ENCODE peak calls at places on chromosome 6, in four cellular contexts. W is cardiac fibroblast, D is heart right ventricle, S is PC-3. F is an unnamed sample.

GRCh38 chr6:79586548-79586947 is 44.6 kb upstream of the SH3BGRL2 start:
- DNase-seq in W (peak), S (peak), D (no peak), F (peak)

GRCh38 chr6:13505345-13505734 is 17.9 kb upstream of the GFOD1 start:
- DNase-seq in D (no peak), S (no peak), W (no peak), F (no peak)

GRCh38 chr6:130223508-130223907 is 757 bp upstream of the SAMD3 start:
- DNase-seq in W (no peak), D (no peak), S (no peak), F (peak)

GRCh38 chr6:129416337-129416990 is 293.5 kb downstream of the ARHGAP18 start:
- DNase-seq in W (no peak), D (peak), S (no peak), F (no peak)

GRCh38 chr6:14074723-14075503 is 42.7 kb upstream of the CD83 start:
- DNase-seq in W (peak), S (peak), D (peak), F (peak)

GRCh38 chr6:131250121-131250520 is 114.9 kb downstream of the AKAP7 start:
- DNase-seq in S (peak), W (peak), D (peak), F (peak)

GRCh38 chr6:91483415-91483814 is 896.5 kb upstream of the MAP3K7 start:
- DNase-seq in W (no peak), S (no peak), D (no peak), F (no peak)

GRCh38 chr6:52389626-52390360 is 27.8 kb downstream of the PAQR8 start:
- DNase-seq in S (peak), W (peak), D (no peak), F (peak)

GRCh38 chr6:35174043-35174434 is 32.9 kb upstream of the TCP11 start:
- DNase-seq in S (no peak), W (no peak), D (no peak), F (no peak)

GRCh38 chr6:125858427-125859320 is 67.9 kb downstream of the NCOA7 start:
- DNase-seq in S (peak), W (peak), D (peak), F (peak)

GRCh38 chr6:30231067-30231466 is 17.9 kb upstream of the TRIM26 start:
- DNase-seq in S (no peak), W (no peak), D (no peak), F (no peak)

DNA sequence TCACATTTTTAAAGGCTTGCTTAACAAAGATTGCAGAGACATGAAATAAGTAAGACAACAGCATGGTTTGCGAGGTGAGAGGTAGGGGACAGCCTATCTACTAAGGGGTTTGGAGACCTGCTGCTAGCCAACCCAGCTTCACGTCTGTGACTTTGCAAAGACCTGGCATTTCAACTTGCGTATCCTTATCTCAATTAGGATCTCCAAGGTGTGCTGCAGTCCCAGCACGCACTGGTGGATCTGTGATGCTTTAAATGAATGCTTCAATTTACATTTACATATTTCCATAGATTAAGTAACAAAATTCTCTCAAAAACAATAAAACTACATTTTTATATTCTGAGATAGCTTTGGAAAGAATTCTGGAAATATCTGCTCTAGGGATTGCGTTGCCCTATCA is 124.4 kb upstream of the EDN1 start:
- DNase-seq in W (no peak), S (no peak), D (no peak), F (no peak)
- H3K4me3 ChIP-seq in W (no peak), S (no peak), D (no peak), F (no peak)

DNA sequence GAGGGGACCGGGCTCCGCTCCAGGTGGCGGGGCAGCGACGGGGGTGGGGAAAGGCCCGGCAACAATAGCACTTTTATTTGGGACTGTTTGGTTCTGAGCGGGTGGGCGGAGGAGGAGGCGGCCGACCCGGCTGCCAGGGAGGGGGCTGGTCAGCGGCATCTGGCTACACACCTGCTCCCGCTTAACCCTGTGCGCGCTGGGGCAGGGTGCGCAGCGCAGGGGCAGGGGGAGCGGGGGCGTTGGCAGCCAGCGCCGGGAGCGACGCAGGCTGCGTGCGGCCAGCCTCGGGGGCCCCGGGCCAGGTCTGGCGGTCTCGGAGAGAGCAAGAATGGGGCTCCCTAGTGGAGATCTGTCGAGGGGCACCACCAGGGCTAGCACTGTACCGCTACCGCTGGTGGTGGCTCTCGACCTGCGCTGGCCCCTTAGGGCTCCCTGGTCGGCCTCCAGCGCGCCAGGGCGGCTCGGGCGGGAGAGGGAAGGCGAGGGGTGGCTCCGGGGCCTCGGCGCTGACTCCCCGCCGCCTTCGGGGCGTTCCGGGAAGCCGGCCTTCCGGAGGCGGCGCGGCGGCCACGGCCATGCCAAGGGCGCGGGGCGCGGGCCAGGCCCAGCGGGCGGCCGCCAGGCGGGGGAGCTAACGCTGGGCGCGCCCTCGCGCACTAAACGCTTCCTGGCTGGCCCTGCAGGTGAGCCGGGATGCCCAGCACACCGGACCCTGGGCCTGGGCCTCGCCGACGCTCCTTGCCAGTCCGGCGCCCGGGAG is 92.4 kb downstream of the NCR2 start:
- DNase-seq in S (peak), D (peak), W (no peak), F (no peak)
- TF ChIP-seq CTCF in S (no peak), D (peak), W (no peak), F (no peak)

GRCh38 chr6:133893324-133893692 is 4.4 kb downstream of the TCF21 start:
- DNase-seq in W (no peak), S (no peak), D (no peak), F (no peak)
- H3K4me3 ChIP-seq in W (no peak), S (peak), D (peak), F (no peak)

GRCh38 chr6:28218312-28219248 is 6.5 kb upstream of the ZSCAN9 start:
- DNase-seq in S (peak), D (peak), W (peak), F (peak)
- TF ChIP-seq CTCF in S (no peak), D (no peak), W (no peak), F (no peak)

GRCh38 chr6:3053231-3053508 is 15.1 kb upstream of the RIPK1 start:
- DNase-seq in D (no peak), W (no peak), S (no peak), F (no peak)
- H3K4me3 ChIP-seq in D (peak), W (peak), S (peak), F (peak)